ENCODE peak calls at places on chromosomes 1 and 21, in nine cellular contexts. One of them, this sample, is unnamed.

GRCh38 chr1:208329291-208329690 is 85.1 kb upstream of the PLXNA2 start:
- DNase-seq in fibroblast of mammary gland: no peak
- DNase-seq in left ventricle myocardium inferior: no peak
- DNase-seq in A549: no peak
- DNase-seq in HCT116: no peak
- DNase-seq in HL-60: no peak
- DNase-seq in brain microvascular endothelial cell: no peak
- DNase-seq in cardiac fibroblast: no peak
- DNase-seq in WTC11: no peak
- DNase-seq in this sample: no peak

GRCh38 chr1:161159915-161160248 is 582 bp downstream of the USP21 start:
- DNase-seq in fibroblast of mammary gland: no peak
- DNase-seq in left ventricle myocardium inferior: no peak
- DNase-seq in A549: no peak
- DNase-seq in HCT116: no peak
- DNase-seq in HL-60: no peak
- DNase-seq in brain microvascular endothelial cell: no peak
- DNase-seq in cardiac fibroblast: no peak
- DNase-seq in WTC11: no peak
- DNase-seq in this sample: no peak

GRCh38 chr1:176102243-176102642 is 104.8 kb downstream of the COP1 start:
- DNase-seq in fibroblast of mammary gland: peak; percentile 37
- DNase-seq in left ventricle myocardium inferior: no peak
- DNase-seq in A549: no peak
- DNase-seq in HCT116: no peak
- DNase-seq in HL-60: no peak
- DNase-seq in brain microvascular endothelial cell: no peak
- DNase-seq in cardiac fibroblast: peak; percentile 43
- DNase-seq in WTC11: no peak
- DNase-seq in this sample: no peak

GRCh38 chr21:41706678-41707077 is 60.2 kb downstream of the RIPK4 start:
- DNase-seq in fibroblast of mammary gland: peak; percentile 19
- DNase-seq in left ventricle myocardium inferior: no peak
- DNase-seq in A549: peak; percentile 22
- DNase-seq in HCT116: no peak
- DNase-seq in HL-60: no peak
- DNase-seq in brain microvascular endothelial cell: no peak
- DNase-seq in cardiac fibroblast: peak; percentile 31
- DNase-seq in WTC11: no peak
- DNase-seq in this sample: no peak

GRCh38 chr1:152190589-152190988 is 31.6 kb upstream of the RPTN start:
- DNase-seq in fibroblast of mammary gland: peak; percentile 85
- DNase-seq in left ventricle myocardium inferior: no peak
- DNase-seq in A549: peak; percentile 18
- DNase-seq in HCT116: no peak
- DNase-seq in HL-60: no peak
- DNase-seq in brain microvascular endothelial cell: no peak
- DNase-seq in cardiac fibroblast: peak; percentile 46
- DNase-seq in WTC11: no peak
- DNase-seq in this sample: no peak

GRCh38 chr1:161791889-161792655 is 26.0 kb downstream of the ATF6 start:
- DNase-seq in fibroblast of mammary gland: peak; percentile 54
- DNase-seq in left ventricle myocardium inferior: no peak
- DNase-seq in A549: no peak
- DNase-seq in HCT116: no peak
- DNase-seq in HL-60: no peak
- DNase-seq in brain microvascular endothelial cell: peak; percentile 35
- DNase-seq in cardiac fibroblast: peak; percentile 13
- DNase-seq in WTC11: no peak
- DNase-seq in this sample: no peak

GRCh38 chr21:41523175-41523574 is 15.2 kb upstream of the TMPRSS2 start:
- DNase-seq in fibroblast of mammary gland: no peak
- DNase-seq in left ventricle myocardium inferior: no peak
- DNase-seq in A549: no peak
- DNase-seq in HCT116: no peak
- DNase-seq in HL-60: no peak
- DNase-seq in brain microvascular endothelial cell: no peak
- DNase-seq in cardiac fibroblast: no peak
- DNase-seq in WTC11: no peak
- DNase-seq in this sample: no peak

GRCh38 chr1:114723915-114724314 is 7.3 kb upstream of the NRAS start:
- DNase-seq in fibroblast of mammary gland: no peak
- DNase-seq in left ventricle myocardium inferior: no peak
- DNase-seq in A549: no peak
- DNase-seq in HCT116: no peak
- DNase-seq in HL-60: no peak
- DNase-seq in brain microvascular endothelial cell: no peak
- DNase-seq in cardiac fibroblast: no peak
- DNase-seq in WTC11: no peak
- DNase-seq in this sample: no peak

GRCh38 chr1:26554781-26555180 is 25.2 kb downstream of the RPS6KA1 start:
- DNase-seq in fibroblast of mammary gland: no peak
- DNase-seq in left ventricle myocardium inferior: no peak
- DNase-seq in A549: no peak
- DNase-seq in HCT116: no peak
- DNase-seq in HL-60: no peak
- DNase-seq in brain microvascular endothelial cell: no peak
- DNase-seq in cardiac fibroblast: no peak
- DNase-seq in WTC11: no peak
- DNase-seq in this sample: no peak

GRCh38 chr1:111202366-111202706 is 1.9 kb upstream of the DENND2D start:
- DNase-seq in fibroblast of mammary gland: no peak
- DNase-seq in left ventricle myocardium inferior: no peak
- DNase-seq in A549: no peak
- DNase-seq in HCT116: no peak
- DNase-seq in HL-60: no peak
- DNase-seq in brain microvascular endothelial cell: no peak
- DNase-seq in cardiac fibroblast: no peak
- DNase-seq in WTC11: no peak
- DNase-seq in this sample: no peak

GRCh38 chr21:39018730-39019129 is 164.5 kb downstream of the PSMG1 start:
- DNase-seq in fibroblast of mammary gland: no peak
- DNase-seq in left ventricle myocardium inferior: no peak
- DNase-seq in A549: no peak
- DNase-seq in HCT116: no peak
- DNase-seq in HL-60: no peak
- DNase-seq in brain microvascular endothelial cell: no peak
- DNase-seq in cardiac fibroblast: no peak
- DNase-seq in WTC11: no peak
- DNase-seq in this sample: no peak
- TF ChIP-seq CTCF in fibroblast of mammary gland: no peak
- TF ChIP-seq CTCF in left ventricle myocardium inferior: no peak
- TF ChIP-seq CTCF in A549: no peak
- TF ChIP-seq CTCF in HCT116: no peak
- TF ChIP-seq CTCF in HL-60: no peak
- TF ChIP-seq CTCF in brain microvascular endothelial cell: no peak
- TF ChIP-seq CTCF in cardiac fibroblast: no peak
- TF ChIP-seq CTCF in WTC11: no peak
- TF ChIP-seq CTCF in this sample: no peak

GRCh38 chr1:43554444-43554992 is 23.8 kb downstream of the PTPRF start:
- DNase-seq in fibroblast of mammary gland: peak; percentile 65
- DNase-seq in left ventricle myocardium inferior: no peak
- DNase-seq in A549: peak; percentile 56
- DNase-seq in HCT116: peak; percentile 21
- DNase-seq in HL-60: peak; percentile 29
- DNase-seq in brain microvascular endothelial cell: peak; percentile 50
- DNase-seq in cardiac fibroblast: peak; percentile 64
- DNase-seq in WTC11: peak; percentile 46
- DNase-seq in this sample: no peak
- TF ChIP-seq CTCF in fibroblast of mammary gland: peak; percentile 72
- TF ChIP-seq CTCF in left ventricle myocardium inferior: peak; percentile 23
- TF ChIP-seq CTCF in A549: peak; percentile 38
- TF ChIP-seq CTCF in HCT116: peak; percentile 55
- TF ChIP-seq CTCF in HL-60: peak; percentile 47
- TF ChIP-seq CTCF in brain microvascular endothelial cell: peak; percentile 85
- TF ChIP-seq CTCF in cardiac fibroblast: peak; percentile 77
- TF ChIP-seq CTCF in WTC11: peak; percentile 24
- TF ChIP-seq CTCF in this sample: no peak

DNA sequence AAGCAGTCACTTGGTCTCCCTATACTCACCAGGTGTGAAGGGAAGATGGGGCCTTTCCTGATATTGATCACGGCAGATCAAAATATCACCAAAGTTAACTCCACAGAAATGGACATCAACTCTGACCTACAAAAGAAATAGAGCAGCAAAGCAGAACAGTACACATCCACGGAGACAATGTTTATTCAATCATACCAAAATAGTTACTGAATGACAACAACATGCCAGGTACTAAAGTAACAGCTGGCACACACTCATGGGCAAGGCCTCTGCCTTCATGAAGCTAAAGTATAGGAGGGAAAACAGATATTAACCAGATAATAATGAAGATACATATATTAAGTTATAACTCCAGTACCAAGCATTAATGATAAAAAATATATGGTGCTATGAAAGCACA is 59.2 kb upstream of the RASAL2 start:
- DNase-seq in fibroblast of mammary gland: no peak
- DNase-seq in left ventricle myocardium inferior: no peak
- DNase-seq in A549: no peak
- DNase-seq in HCT116: no peak
- DNase-seq in HL-60: no peak
- DNase-seq in brain microvascular endothelial cell: no peak
- DNase-seq in cardiac fibroblast: no peak
- DNase-seq in WTC11: no peak
- DNase-seq in this sample: no peak
- TF ChIP-seq CTCF in fibroblast of mammary gland: no peak
- TF ChIP-seq CTCF in left ventricle myocardium inferior: no peak
- TF ChIP-seq CTCF in A549: no peak
- TF ChIP-seq CTCF in HCT116: no peak
- TF ChIP-seq CTCF in HL-60: no peak
- TF ChIP-seq CTCF in brain microvascular endothelial cell: no peak
- TF ChIP-seq CTCF in cardiac fibroblast: no peak
- TF ChIP-seq CTCF in WTC11: no peak
- TF ChIP-seq CTCF in this sample: no peak

DNA sequence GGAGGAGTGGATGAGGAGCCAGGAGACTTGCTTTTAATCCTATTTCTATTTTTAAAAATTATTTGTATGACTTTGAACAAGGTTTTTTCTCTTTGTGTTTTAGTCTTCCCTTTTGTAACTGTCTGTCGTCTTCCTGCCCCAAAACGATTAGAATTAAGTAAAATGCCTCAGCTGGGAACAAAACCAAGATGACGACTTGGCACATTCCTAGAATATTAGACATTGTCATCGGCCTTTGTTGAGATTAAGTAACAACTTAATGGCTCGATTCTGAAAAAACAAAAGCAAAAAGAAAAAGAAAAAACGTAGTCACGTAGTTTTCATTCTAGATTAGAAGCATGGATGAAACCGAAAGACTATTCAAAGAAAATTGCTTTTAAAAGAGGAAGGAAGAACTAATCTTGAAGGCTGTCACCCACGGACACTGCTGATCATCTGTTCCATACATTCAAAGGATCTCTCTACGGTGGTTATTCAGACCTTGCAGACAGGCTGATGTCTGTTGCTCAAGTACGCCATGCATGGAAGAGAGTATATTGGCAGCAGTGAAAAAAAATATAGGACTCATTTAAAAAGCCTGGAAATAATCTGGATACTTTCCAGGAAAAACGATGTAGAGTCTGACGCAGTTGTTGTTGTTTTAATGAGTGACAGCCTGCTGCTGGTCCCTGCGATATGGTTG is 16.9 kb downstream of the GNG4 start:
- DNase-seq in fibroblast of mammary gland: peak; percentile 66
- DNase-seq in left ventricle myocardium inferior: no peak
- DNase-seq in A549: no peak
- DNase-seq in HCT116: no peak
- DNase-seq in HL-60: peak; percentile 41
- DNase-seq in brain microvascular endothelial cell: peak; percentile 70
- DNase-seq in cardiac fibroblast: peak; percentile 69
- DNase-seq in WTC11: no peak
- DNase-seq in this sample: peak; percentile 2
- TF ChIP-seq CTCF in fibroblast of mammary gland: no peak
- TF ChIP-seq CTCF in left ventricle myocardium inferior: no peak
- TF ChIP-seq CTCF in A549: no peak
- TF ChIP-seq CTCF in HCT116: no peak
- TF ChIP-seq CTCF in HL-60: no peak
- TF ChIP-seq CTCF in brain microvascular endothelial cell: peak; percentile 29
- TF ChIP-seq CTCF in cardiac fibroblast: no peak
- TF ChIP-seq CTCF in WTC11: no peak
- TF ChIP-seq CTCF in this sample: no peak

GRCh38 chr1:29655945-29656866 is 419.9 kb downstream of the PTPRU start:
- DNase-seq in fibroblast of mammary gland: no peak
- DNase-seq in left ventricle myocardium inferior: no peak
- DNase-seq in A549: peak; percentile 7
- DNase-seq in HCT116: no peak
- DNase-seq in HL-60: no peak
- DNase-seq in brain microvascular endothelial cell: no peak
- DNase-seq in cardiac fibroblast: no peak
- DNase-seq in WTC11: peak; percentile 64
- DNase-seq in this sample: peak; percentile 35
- TF ChIP-seq CTCF in fibroblast of mammary gland: peak; percentile 34
- TF ChIP-seq CTCF in left ventricle myocardium inferior: peak; percentile 15
- TF ChIP-seq CTCF in A549: no peak
- TF ChIP-seq CTCF in HCT116: peak; percentile 70
- TF ChIP-seq CTCF in HL-60: no peak
- TF ChIP-seq CTCF in brain microvascular endothelial cell: peak; percentile 76
- TF ChIP-seq CTCF in cardiac fibroblast: peak; percentile 25
- TF ChIP-seq CTCF in WTC11: peak; percentile 62
- TF ChIP-seq CTCF in this sample: no peak